ENCODE peak calls at places on chromosomes 7 and 10, in four cellular contexts. B, S, W and V are unnamed samples.

GRCh38 chr7:151088856-151089699 is 2.8 kb downstream of the AGAP3 start:
- DNase-seq in B (no peak), S (peak; percentile 73), W (no peak), V (no peak)

GRCh38 chr7:131103997-131104396 is 223.7 kb upstream of the MKLN1 start:
- DNase-seq in B (no peak), S (no peak), W (no peak), V (no peak)

GRCh38 chr7:6375346-6376101 is 72.2 kb downstream of the DAGLB start:
- DNase-seq in B (no peak), S (no peak), W (peak; percentile 43), V (no peak)

GRCh38 chr7:68613405-68613804 is 984.9 kb upstream of the AUTS2 start:
- DNase-seq in B (no peak), S (no peak), W (no peak), V (no peak)

GRCh38 chr7:107560898-107561516 is 2.7 kb downstream of the COG5 start:
- DNase-seq in B (no peak), S (no peak), W (no peak), V (no peak)

GRCh38 chr7:152588350-152588749 is 87.6 kb downstream of the XRCC2 start:
- DNase-seq in B (no peak), S (peak; percentile 41), W (no peak), V (peak; percentile 22)

GRCh38 chr10:71770789-71771188 is 2.5 kb downstream of the VSIR start:
- DNase-seq in B (no peak), S (no peak), W (no peak), V (no peak)

GRCh38 chr7:6228865-6229264 is 43.6 kb downstream of the CYTH3 start:
- DNase-seq in B (no peak), S (no peak), W (peak; percentile 65), V (no peak)

GRCh38 chr7:36048141-36048901 is 104.7 kb upstream of the EEPD1 start:
- DNase-seq in B (no peak), S (no peak), W (no peak), V (no peak)

GRCh38 chr10:64444163-64444562 is 923.0 kb downstream of the REEP3 start:
- DNase-seq in B (no peak), S (no peak), W (no peak), V (no peak)

GRCh38 chr7:96084880-96085551 is 236.9 kb downstream of the SLC25A13 start:
- DNase-seq in B (no peak), S (no peak), W (no peak), V (peak; percentile 88)

GRCh38 chr10:61752111-61753011 is 89.6 kb downstream of the CABCOCO1 start:
- DNase-seq in B (peak; percentile 31), S (no peak), W (peak; percentile 51), V (no peak)

DNA sequence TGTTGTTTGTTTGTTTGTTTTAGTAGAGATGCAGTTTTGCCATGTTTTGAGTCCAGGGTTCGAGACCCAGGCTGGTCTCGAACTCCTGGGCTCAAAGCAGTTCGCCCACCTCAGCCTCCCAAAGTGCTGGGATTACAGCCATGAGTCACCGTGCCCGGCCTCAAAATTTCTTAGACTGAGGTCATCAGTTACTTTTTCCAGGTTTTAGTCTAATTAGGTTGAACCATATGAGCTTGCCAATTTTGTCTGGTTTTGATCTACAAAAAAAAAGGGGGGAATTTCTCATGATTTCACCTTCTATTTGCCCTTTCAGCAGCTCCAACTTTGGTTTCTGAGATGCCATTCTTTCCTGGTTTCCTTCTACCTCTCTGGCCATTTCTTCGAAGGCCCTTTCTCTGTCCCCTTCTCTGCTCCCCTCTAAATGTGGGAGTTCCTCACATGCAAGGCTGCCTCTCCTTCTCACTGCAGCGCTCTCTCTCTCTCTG is 5.5 kb downstream of the CUEDC2 start:
- DNase-seq in B (no peak), S (no peak), W (no peak), V (no peak)
- TF ChIP-seq TCF7L2 in B (no peak), S (no peak), W (no peak), V (no peak)

GRCh38 chr10:14365231-14365744 is 34.6 kb upstream of the FRMD4A start:
- DNase-seq in B (no peak), S (no peak), W (no peak), V (no peak)

GRCh38 chr10:14360951-14361350 is 30.2 kb upstream of the FRMD4A start:
- DNase-seq in B (no peak), S (no peak), W (no peak), V (no peak)

GRCh38 chr10:14360515-14360914 is 29.8 kb upstream of the FRMD4A start:
- DNase-seq in B (no peak), S (no peak), W (no peak), V (no peak)

GRCh38 chr10:14358886-14359573 is 28.3 kb upstream of the FRMD4A start:
- DNase-seq in B (no peak), S (no peak), W (no peak), V (no peak)

DNA sequence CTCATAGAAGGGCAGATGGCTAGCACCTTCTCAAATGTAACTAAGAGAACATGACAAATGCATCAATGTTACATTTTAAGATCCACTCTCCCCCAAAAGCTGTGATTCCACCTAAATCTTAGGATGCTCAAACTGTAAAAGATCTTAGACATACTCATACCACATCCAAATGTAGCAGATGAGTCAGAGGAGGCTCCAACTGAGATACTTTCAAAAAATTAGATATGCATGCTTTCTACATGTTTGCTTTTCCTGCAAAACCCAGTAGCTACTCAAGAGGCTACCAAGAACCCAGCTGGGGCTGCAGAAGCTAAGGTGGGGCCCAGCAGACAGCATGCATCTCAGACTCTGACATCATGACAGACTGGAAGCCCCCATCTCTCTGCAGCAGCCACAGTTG is 31.4 kb upstream of the FRMD4A start:
- DNase-seq in B (no peak), S (no peak), W (no peak), V (no peak)
- TF ChIP-seq TCF7L2 in B (no peak), S (no peak), W (no peak), V (no peak)

GRCh38 chr10:102230861-102231356 is 4.8 kb downstream of the ELOVL3 start:
- DNase-seq in B (peak; percentile 31), S (no peak), W (peak; percentile 62), V (no peak)

GRCh38 chr10:102233997-102234396 is 7.3 kb downstream of the PITX3 start:
- DNase-seq in B (no peak), S (no peak), W (no peak), V (no peak)

GRCh38 chr10:102229810-102230263 is 3.7 kb downstream of the ELOVL3 start:
- DNase-seq in B (peak; percentile 85), S (peak; percentile 56), W (peak; percentile 86), V (peak; percentile 67)

GRCh38 chr10:102230264-102230860 is 4.3 kb downstream of the ELOVL3 start:
- DNase-seq in B (peak; percentile 91), S (no peak), W (peak; percentile 57), V (no peak)

GRCh38 chr10:102231357-102232318 is 5.5 kb downstream of the ELOVL3 start:
- DNase-seq in B (peak; percentile 40), S (peak; percentile 38), W (peak; percentile 67), V (peak; percentile 33)
- TF ChIP-seq TCF7L2 in B (no peak), S (no peak), W (no peak), V (no peak)

GRCh38 chr7:121547341-121548092 is 151.4 kb upstream of the FAM3C start:
- DNase-seq in B (peak; percentile 63), S (peak; percentile 44), W (peak; percentile 77), V (no peak)
- TF ChIP-seq TCF7L2 in B (no peak), S (no peak), W (no peak), V (no peak)

GRCh38 chr10:9819756-9820494 is 1197.7 kb upstream of the CELF2 start:
- DNase-seq in B (no peak), S (no peak), W (no peak), V (no peak)

GRCh38 chr10:9824546-9825164 is 1193.0 kb upstream of the CELF2 start:
- DNase-seq in B (no peak), S (no peak), W (peak; percentile 53), V (no peak)

GRCh38 chr10:9828110-9828509 is 1189.6 kb upstream of the CELF2 start:
- DNase-seq in B (no peak), S (no peak), W (no peak), V (no peak)

GRCh38 chr10:9825491-9826018 is 1192.1 kb upstream of the CELF2 start:
- DNase-seq in B (no peak), S (no peak), W (peak; percentile 88), V (no peak)

DNA sequence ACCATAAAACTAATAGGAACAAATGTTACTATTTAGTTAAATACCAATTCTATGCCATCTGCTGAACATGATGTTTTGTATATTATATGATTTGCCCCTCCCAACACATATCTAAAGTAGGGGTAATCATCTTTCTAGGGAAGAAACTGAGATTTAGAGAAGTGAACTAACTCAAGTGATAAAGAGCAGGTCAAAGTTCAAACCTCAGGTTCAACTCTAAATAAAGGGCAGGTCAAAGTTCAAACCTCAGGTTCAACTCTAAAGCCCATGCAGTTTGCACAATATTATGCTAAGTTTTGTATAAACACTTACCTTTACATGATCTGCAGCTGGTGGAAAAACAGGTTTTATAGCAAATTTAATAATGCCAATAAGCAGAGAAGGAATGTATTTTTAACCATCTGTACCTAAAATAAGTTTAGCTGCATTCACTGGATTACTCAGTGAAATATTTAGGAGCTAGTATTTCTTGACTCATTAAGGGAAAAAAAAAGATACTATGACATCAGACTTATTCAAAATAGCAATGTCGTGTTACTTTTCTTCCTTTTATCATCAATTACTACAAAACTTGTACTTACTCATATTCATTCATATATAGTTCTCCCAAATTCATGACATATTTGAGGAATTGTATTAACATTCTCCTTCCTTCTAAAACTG is 1194.3 kb upstream of the CELF2 start:
- DNase-seq in B (no peak), S (no peak), W (peak; percentile 42), V (no peak)
- TF ChIP-seq TCF7L2 in B (no peak), S (no peak), W (no peak), V (no peak)

GRCh38 chr10:74114041-74114448 is 36.6 kb downstream of the AP3M1 start:
- DNase-seq in B (no peak), S (no peak), W (no peak), V (no peak)
- TF ChIP-seq TCF7L2 in B (no peak), S (no peak), W (no peak), V (no peak)

DNA sequence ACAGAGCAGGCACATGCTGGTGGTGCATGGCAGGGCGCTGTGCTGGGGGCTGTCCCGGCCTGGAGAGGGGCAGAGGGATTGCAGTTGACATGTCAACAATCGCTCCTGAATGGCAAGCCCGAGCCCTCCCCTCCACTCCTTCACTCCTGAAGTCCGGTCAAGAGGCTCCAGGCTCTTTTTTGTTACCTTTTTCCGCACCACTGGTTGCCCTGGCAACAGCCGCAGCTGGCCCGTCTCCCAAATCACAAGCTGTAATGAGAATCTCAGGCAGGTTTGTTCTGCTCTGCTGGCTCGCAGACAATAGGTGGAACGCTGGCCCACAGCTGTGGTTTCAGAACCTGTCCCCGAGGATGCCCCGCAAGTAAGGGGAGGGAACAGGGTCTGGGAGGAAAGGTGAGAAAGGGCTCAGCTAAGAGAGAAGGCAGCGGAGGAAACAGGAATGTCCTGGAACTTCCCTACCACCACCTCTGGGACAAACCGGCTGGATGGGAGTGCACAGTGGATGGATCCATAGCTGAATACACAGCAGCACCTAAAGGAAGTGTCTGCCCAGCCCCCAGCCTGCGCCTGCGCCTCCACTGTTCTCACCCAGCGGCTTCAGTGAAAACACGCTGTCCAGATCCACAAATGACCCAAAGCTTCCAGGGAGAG is 58.9 kb downstream of the CALML3 start:
- DNase-seq in B (no peak), S (no peak), W (no peak), V (no peak)
- TF ChIP-seq TCF7L2 in B (no peak), S (no peak), W (no peak), V (no peak)